ENCODE peak calls at places on chromosome 9, in ten cellular contexts. One of them, this sample, is unnamed. For H3K27me3, the result is how much of the 10 kb centered on the place peaks cover.

GRCh38 chr9:5851445-5851844 is 18.5 kb upstream of the ERMP1 start:
- DNase-seq in CD8-positive, alpha-beta memory T cell: peak
- DNase-seq in body of pancreas: no peak
- DNase-seq in ascending aorta: no peak
- DNase-seq in astrocyte: peak
- DNase-seq in gastrocnemius medialis: no peak
- DNase-seq in H7: no peak
- DNase-seq in lung: no peak
- DNase-seq in breast epithelium: no peak
- DNase-seq in adipocyte: peak
- DNase-seq in this sample: peak

GRCh38 chr9:7293091-7293490 is 506.5 kb downstream of the DMAC1 start:
- DNase-seq in CD8-positive, alpha-beta memory T cell: no peak
- DNase-seq in body of pancreas: no peak
- DNase-seq in ascending aorta: no peak
- DNase-seq in astrocyte: no peak
- DNase-seq in gastrocnemius medialis: no peak
- DNase-seq in H7: no peak
- DNase-seq in lung: no peak
- DNase-seq in breast epithelium: no peak
- DNase-seq in adipocyte: no peak
- DNase-seq in this sample: no peak

GRCh38 chr9:14136646-14137370 is 177.1 kb downstream of the NFIB start:
- DNase-seq in CD8-positive, alpha-beta memory T cell: no peak
- DNase-seq in body of pancreas: no peak
- DNase-seq in ascending aorta: no peak
- DNase-seq in astrocyte: no peak
- DNase-seq in gastrocnemius medialis: no peak
- DNase-seq in H7: no peak
- DNase-seq in lung: no peak
- DNase-seq in breast epithelium: no peak
- DNase-seq in adipocyte: no peak
- DNase-seq in this sample: no peak

GRCh38 chr9:87497604-87498045 is at the start of gene DAPK1:
- DNase-seq in CD8-positive, alpha-beta memory T cell: no peak
- DNase-seq in body of pancreas: peak
- DNase-seq in ascending aorta: no peak
- DNase-seq in astrocyte: peak
- DNase-seq in gastrocnemius medialis: peak
- DNase-seq in H7: peak
- DNase-seq in lung: peak
- DNase-seq in breast epithelium: no peak
- DNase-seq in adipocyte: peak
- DNase-seq in this sample: no peak

GRCh38 chr9:129671519-129671918 is 6.1 kb downstream of the PRRX2 start:
- DNase-seq in CD8-positive, alpha-beta memory T cell: no peak
- DNase-seq in body of pancreas: no peak
- DNase-seq in ascending aorta: no peak
- DNase-seq in astrocyte: no peak
- DNase-seq in gastrocnemius medialis: no peak
- DNase-seq in H7: no peak
- DNase-seq in lung: no peak
- DNase-seq in breast epithelium: no peak
- DNase-seq in adipocyte: peak
- DNase-seq in this sample: no peak

GRCh38 chr9:93456504-93456903 is 3.1 kb upstream of the FAM120AOS start:
- DNase-seq in CD8-positive, alpha-beta memory T cell: no peak
- DNase-seq in body of pancreas: no peak
- DNase-seq in ascending aorta: no peak
- DNase-seq in astrocyte: no peak
- DNase-seq in gastrocnemius medialis: no peak
- DNase-seq in H7: no peak
- DNase-seq in lung: no peak
- DNase-seq in breast epithelium: no peak
- DNase-seq in adipocyte: no peak
- DNase-seq in this sample: no peak

GRCh38 chr9:31519011-31519410 is 865.4 kb upstream of the ACO1 start:
- DNase-seq in CD8-positive, alpha-beta memory T cell: peak
- DNase-seq in body of pancreas: no peak
- DNase-seq in ascending aorta: no peak
- DNase-seq in astrocyte: no peak
- DNase-seq in gastrocnemius medialis: no peak
- DNase-seq in H7: no peak
- DNase-seq in lung: no peak
- DNase-seq in breast epithelium: no peak
- DNase-seq in adipocyte: no peak
- DNase-seq in this sample: no peak

GRCh38 chr9:14836885-14837284 is 73.3 kb downstream of the FREM1 start:
- DNase-seq in CD8-positive, alpha-beta memory T cell: no peak
- DNase-seq in body of pancreas: no peak
- DNase-seq in ascending aorta: no peak
- DNase-seq in astrocyte: no peak
- DNase-seq in gastrocnemius medialis: no peak
- DNase-seq in H7: no peak
- DNase-seq in lung: no peak
- DNase-seq in breast epithelium: no peak
- DNase-seq in adipocyte: no peak
- DNase-seq in this sample: no peak

GRCh38 chr9:130112244-130113151 is 58.8 kb downstream of the GPR107 start:
- DNase-seq in CD8-positive, alpha-beta memory T cell: no peak
- DNase-seq in body of pancreas: no peak
- DNase-seq in ascending aorta: no peak
- DNase-seq in astrocyte: peak
- DNase-seq in gastrocnemius medialis: no peak
- DNase-seq in H7: no peak
- DNase-seq in lung: no peak
- DNase-seq in breast epithelium: no peak
- DNase-seq in adipocyte: no peak
- DNase-seq in this sample: peak

GRCh38 chr9:133114451-133114885 is 6.6 kb downstream of the RALGDS start:
- DNase-seq in CD8-positive, alpha-beta memory T cell: no peak
- DNase-seq in body of pancreas: no peak
- DNase-seq in ascending aorta: peak
- DNase-seq in astrocyte: no peak
- DNase-seq in gastrocnemius medialis: peak
- DNase-seq in H7: peak
- DNase-seq in lung: no peak
- DNase-seq in breast epithelium: peak
- DNase-seq in adipocyte: peak
- DNase-seq in this sample: no peak

GRCh38 chr9:19154135-19154612 is 26.9 kb upstream of the PLIN2 start:
- DNase-seq in CD8-positive, alpha-beta memory T cell: no peak
- DNase-seq in body of pancreas: peak
- DNase-seq in ascending aorta: peak
- DNase-seq in astrocyte: peak
- DNase-seq in gastrocnemius medialis: no peak
- DNase-seq in H7: no peak
- DNase-seq in lung: peak
- DNase-seq in breast epithelium: peak
- DNase-seq in adipocyte: peak
- DNase-seq in this sample: peak

GRCh38 chr9:16069671-16070586 is 517.1 kb downstream of the CCDC171 start:
- DNase-seq in CD8-positive, alpha-beta memory T cell: no peak
- DNase-seq in body of pancreas: no peak
- DNase-seq in ascending aorta: no peak
- DNase-seq in astrocyte: peak
- DNase-seq in gastrocnemius medialis: no peak
- DNase-seq in H7: no peak
- DNase-seq in lung: no peak
- DNase-seq in breast epithelium: no peak
- DNase-seq in adipocyte: peak
- DNase-seq in this sample: peak

GRCh38 chr9:123893831-123894460 is 36.0 kb downstream of the DENND1A start:
- DNase-seq in CD8-positive, alpha-beta memory T cell: no peak
- DNase-seq in body of pancreas: no peak
- DNase-seq in ascending aorta: no peak
- DNase-seq in astrocyte: peak
- DNase-seq in gastrocnemius medialis: no peak
- DNase-seq in H7: no peak
- DNase-seq in lung: no peak
- DNase-seq in breast epithelium: no peak
- DNase-seq in adipocyte: peak
- DNase-seq in this sample: no peak

GRCh38 chr9:116475201-116475600 is 211.9 kb upstream of the TRIM32 start:
- DNase-seq in CD8-positive, alpha-beta memory T cell: no peak
- DNase-seq in body of pancreas: no peak
- DNase-seq in ascending aorta: no peak
- DNase-seq in astrocyte: peak
- DNase-seq in gastrocnemius medialis: no peak
- DNase-seq in H7: no peak
- DNase-seq in lung: no peak
- DNase-seq in breast epithelium: no peak
- DNase-seq in adipocyte: peak
- DNase-seq in this sample: peak

GRCh38 chr9:70981312-70981711 is 140.1 kb downstream of the TRPM3 start:
- DNase-seq in CD8-positive, alpha-beta memory T cell: no peak
- DNase-seq in body of pancreas: no peak
- DNase-seq in ascending aorta: no peak
- DNase-seq in astrocyte: no peak
- DNase-seq in gastrocnemius medialis: no peak
- DNase-seq in H7: no peak
- DNase-seq in lung: no peak
- DNase-seq in breast epithelium: no peak
- DNase-seq in adipocyte: no peak
- DNase-seq in this sample: no peak

GRCh38 chr9:136335296-136336155 is 8.2 kb downstream of the GPSM1 start:
- DNase-seq in CD8-positive, alpha-beta memory T cell: no peak
- DNase-seq in body of pancreas: no peak
- DNase-seq in ascending aorta: no peak
- DNase-seq in astrocyte: no peak
- DNase-seq in gastrocnemius medialis: no peak
- DNase-seq in H7: no peak
- DNase-seq in lung: no peak
- DNase-seq in breast epithelium: no peak
- DNase-seq in adipocyte: no peak
- DNase-seq in this sample: no peak
- H3K27me3 ChIP-seq in CD8-positive, alpha-beta memory T cell: under half
- H3K27me3 ChIP-seq in body of pancreas: under half
- H3K27me3 ChIP-seq in ascending aorta: under half
- H3K27me3 ChIP-seq in astrocyte: under half
- H3K27me3 ChIP-seq in gastrocnemius medialis: under half
- H3K27me3 ChIP-seq in H7: under half
- H3K27me3 ChIP-seq in lung: under half
- H3K27me3 ChIP-seq in breast epithelium: under half
- H3K27me3 ChIP-seq in adipocyte: under half
- H3K27me3 ChIP-seq in this sample: under half

DNA sequence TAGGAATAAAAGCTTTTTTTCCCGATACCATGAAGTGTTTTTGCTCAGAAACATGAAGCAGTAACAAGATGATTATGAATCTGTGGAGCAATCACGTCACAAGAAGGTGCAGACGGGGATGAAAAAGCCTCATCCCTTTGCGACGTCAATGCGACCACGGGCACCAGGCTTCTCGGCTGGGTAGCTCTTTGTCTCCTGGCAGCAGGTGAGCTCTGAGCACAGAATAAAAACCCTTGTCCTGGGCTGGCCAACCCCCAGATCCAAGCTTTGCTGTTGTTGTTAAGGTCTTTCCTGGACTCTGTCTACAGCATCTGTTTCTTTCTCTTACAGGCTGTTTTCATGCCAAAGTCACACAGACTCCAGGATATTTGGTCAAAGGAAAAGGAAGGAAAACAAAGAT is 113.8 kb downstream of the ANKRD18B start:
- DNase-seq in CD8-positive, alpha-beta memory T cell: no peak
- DNase-seq in body of pancreas: no peak
- DNase-seq in ascending aorta: no peak
- DNase-seq in astrocyte: no peak
- DNase-seq in gastrocnemius medialis: no peak
- DNase-seq in H7: peak
- DNase-seq in lung: no peak
- DNase-seq in breast epithelium: no peak
- DNase-seq in adipocyte: no peak
- DNase-seq in this sample: no peak
- H3K27me3 ChIP-seq in CD8-positive, alpha-beta memory T cell: under half
- H3K27me3 ChIP-seq in body of pancreas: under half
- H3K27me3 ChIP-seq in ascending aorta: under half
- H3K27me3 ChIP-seq in astrocyte: half or more
- H3K27me3 ChIP-seq in gastrocnemius medialis: under half
- H3K27me3 ChIP-seq in H7: under half
- H3K27me3 ChIP-seq in lung: under half
- H3K27me3 ChIP-seq in breast epithelium: under half
- H3K27me3 ChIP-seq in adipocyte: half or more
- H3K27me3 ChIP-seq in this sample: under half

DNA sequence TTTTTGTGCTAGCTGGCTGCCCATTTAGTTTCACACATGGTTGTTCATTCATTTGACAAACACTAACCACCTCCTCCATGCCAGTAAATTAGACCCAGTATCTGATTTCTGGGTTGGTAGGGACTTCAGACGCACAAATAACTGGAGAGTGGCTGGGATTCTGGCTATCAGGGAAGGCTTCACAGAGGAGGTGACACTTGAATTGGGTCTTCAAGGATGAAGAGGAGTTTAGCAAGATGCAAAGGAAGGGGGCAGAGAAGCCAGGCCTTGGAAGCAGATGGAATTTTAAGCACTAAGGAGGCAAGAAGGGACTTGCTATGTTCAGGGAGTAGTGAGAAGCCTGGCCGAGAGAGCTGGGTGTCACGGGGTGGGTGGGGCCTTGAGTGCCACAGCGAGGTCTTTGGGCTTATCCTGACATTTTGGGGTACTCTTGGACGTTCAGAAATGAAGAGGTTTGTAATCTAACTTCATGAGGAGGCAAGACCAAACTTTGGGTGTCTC is 71.3 kb downstream of the LMX1B start:
- DNase-seq in CD8-positive, alpha-beta memory T cell: no peak
- DNase-seq in body of pancreas: no peak
- DNase-seq in ascending aorta: no peak
- DNase-seq in astrocyte: no peak
- DNase-seq in gastrocnemius medialis: no peak
- DNase-seq in H7: no peak
- DNase-seq in lung: no peak
- DNase-seq in breast epithelium: no peak
- DNase-seq in adipocyte: no peak
- DNase-seq in this sample: no peak
- H3K27me3 ChIP-seq in CD8-positive, alpha-beta memory T cell: under half
- H3K27me3 ChIP-seq in body of pancreas: under half
- H3K27me3 ChIP-seq in ascending aorta: under half
- H3K27me3 ChIP-seq in astrocyte: half or more
- H3K27me3 ChIP-seq in gastrocnemius medialis: under half
- H3K27me3 ChIP-seq in H7: under half
- H3K27me3 ChIP-seq in lung: under half
- H3K27me3 ChIP-seq in breast epithelium: under half
- H3K27me3 ChIP-seq in adipocyte: half or more
- H3K27me3 ChIP-seq in this sample: under half

DNA sequence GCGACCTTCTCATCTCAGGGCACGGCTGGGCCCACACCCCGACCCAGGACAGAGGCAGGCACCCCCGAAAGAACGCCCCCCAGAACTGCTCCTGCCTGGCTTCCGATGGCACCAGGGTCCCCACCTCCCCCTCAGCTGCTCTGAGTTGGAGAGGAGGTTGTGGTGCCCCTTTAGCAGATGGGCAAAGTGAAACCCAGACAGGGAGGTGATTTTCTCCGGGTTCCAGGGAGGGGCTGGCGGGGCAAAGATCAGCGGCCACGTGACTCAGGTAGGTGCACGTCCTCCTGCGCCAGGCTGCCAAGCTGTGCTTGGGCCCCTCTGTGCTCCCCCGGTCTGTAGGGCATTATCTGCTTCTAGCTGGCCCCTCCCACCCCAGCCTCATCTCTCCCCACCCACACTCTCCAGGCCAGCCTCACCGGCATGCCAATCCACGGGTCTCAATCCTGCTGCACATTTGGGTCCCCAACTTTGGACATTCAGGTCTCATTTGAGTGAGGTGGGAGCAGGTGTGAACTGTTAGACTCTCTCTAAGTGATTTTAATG is 85.1 kb upstream of the RAPGEF1 start:
- DNase-seq in CD8-positive, alpha-beta memory T cell: no peak
- DNase-seq in body of pancreas: no peak
- DNase-seq in ascending aorta: no peak
- DNase-seq in astrocyte: no peak
- DNase-seq in gastrocnemius medialis: no peak
- DNase-seq in H7: no peak
- DNase-seq in lung: no peak
- DNase-seq in breast epithelium: no peak
- DNase-seq in adipocyte: no peak
- DNase-seq in this sample: no peak
- H3K27me3 ChIP-seq in CD8-positive, alpha-beta memory T cell: under half
- H3K27me3 ChIP-seq in body of pancreas: under half
- H3K27me3 ChIP-seq in ascending aorta: under half
- H3K27me3 ChIP-seq in astrocyte: half or more
- H3K27me3 ChIP-seq in gastrocnemius medialis: under half
- H3K27me3 ChIP-seq in H7: under half
- H3K27me3 ChIP-seq in lung: under half
- H3K27me3 ChIP-seq in breast epithelium: under half
- H3K27me3 ChIP-seq in adipocyte: half or more
- H3K27me3 ChIP-seq in this sample: under half

This sample was measured in brain microvascular endothelial cell.